ENCODE peak calls at places on chromosomes 11 and 22, in ten cellular contexts. W is esophagus squamous epithelium, C is HCT116, L is tibial nerve, G is esophagus muscularis mucosa, U is IMR-90, E is adrenal gland, J is body of pancreas, K is H1, D is thyroid gland. Q is an unnamed sample. For H3K27me3, the result is how much of the 10 kb centered on the place peaks cover.

GRCh38 chr11:46119352-46120216 is 1.7 kb downstream of the PHF21A start:
- DNase-seq in L (peak), E (peak), G (no peak), D (peak), W (no peak), J (peak), U (peak), K (no peak), C (no peak), Q (peak)

GRCh38 chr11:7154881-7155344 is 66.1 kb downstream of the RBMXL2 start:
- DNase-seq in G (no peak), K (no peak), L (no peak), C (no peak), J (no peak), D (no peak), U (no peak), W (no peak), E (no peak), Q (no peak)

GRCh38 chr22:23683545-23683944 is 7.3 kb upstream of the RGL4 start:
- DNase-seq in U (no peak), C (no peak), E (no peak), W (no peak), L (no peak), J (no peak), D (no peak), K (no peak), G (no peak), Q (no peak)

GRCh38 chr11:8787372-8787771 is 104.8 kb downstream of the RPL27A start:
- DNase-seq in L (no peak), D (peak), E (no peak), K (no peak), W (no peak), G (no peak), U (peak), J (peak), C (no peak), Q (no peak)

GRCh38 chr22:47236718-47237117 is 474.3 kb downstream of the TBC1D22A start:
- DNase-seq in K (no peak), D (no peak), E (no peak), L (no peak), W (no peak), U (no peak), J (no peak), C (no peak), G (no peak), Q (no peak)

GRCh38 chr11:119696378-119697157 is 32.4 kb downstream of the NECTIN1 start:
- DNase-seq in U (no peak), G (no peak), J (no peak), W (no peak), L (no peak), C (no peak), K (no peak), E (no peak), D (no peak), Q (peak)

GRCh38 chr11:108697872-108698473 is 33.1 kb downstream of the DDX10 start:
- DNase-seq in G (no peak), L (peak), E (peak), K (no peak), W (no peak), D (peak), J (peak), U (peak), C (peak), Q (peak)

GRCh38 chr11:62539238-62539925 is 7.2 kb downstream of the AHNAK start:
- DNase-seq in L (no peak), D (peak), U (peak), J (peak), C (no peak), W (no peak), K (no peak), E (peak), G (no peak), Q (no peak)

GRCh38 chr11:16195659-16196058 is 160.7 kb downstream of the SOX6 start:
- DNase-seq in C (no peak), W (no peak), D (no peak), U (peak), G (no peak), J (peak), E (no peak), L (no peak), K (no peak), Q (no peak)

GRCh38 chr11:99418927-99419707 is 398.4 kb downstream of the CNTN5 start:
- DNase-seq in E (no peak), J (no peak), W (no peak), G (no peak), U (no peak), C (no peak), D (no peak), L (no peak), K (no peak), Q (no peak)

GRCh38 chr11:1100417-1101245 is 26.0 kb downstream of the MUC2 start:
- DNase-seq in U (no peak), C (no peak), D (no peak), E (no peak), L (no peak), K (no peak), J (no peak), W (no peak), G (no peak), Q (no peak)

GRCh38 chr22:50564289-50564688 is 1.6 kb upstream of the SYCE3 start:
- DNase-seq in K (no peak), D (no peak), J (no peak), G (no peak), C (no peak), W (no peak), E (no peak), L (no peak), U (no peak), Q (no peak)
- H3K27me3 ChIP-seq in K (under half), D (under half), J (under half), G (under half), C (under half), W (under half), E (under half), L (under half), U (under half), Q (under half)

GRCh38 chr11:12376259-12376971 is 956 bp upstream of the PARVA start:
- DNase-seq in L (peak), U (peak), E (peak), K (no peak), W (no peak), C (no peak), D (peak), J (peak), G (peak), Q (no peak)

GRCh38 chr11:12381875-12382274 is 4.5 kb downstream of the PARVA start:
- DNase-seq in K (no peak), G (peak), W (no peak), E (no peak), C (no peak), D (no peak), U (no peak), L (no peak), J (no peak), Q (no peak)

GRCh38 chr11:12377106-12377823 is at the start of gene PARVA:
- DNase-seq in D (peak), C (peak), L (peak), E (peak), U (peak), K (peak), J (peak), G (peak), W (no peak), Q (peak)

GRCh38 chr11:12380565-12381325 is 3.4 kb downstream of the PARVA start:
- DNase-seq in C (no peak), K (no peak), W (no peak), L (no peak), J (no peak), E (no peak), U (no peak), G (peak), D (no peak), Q (no peak)

DNA sequence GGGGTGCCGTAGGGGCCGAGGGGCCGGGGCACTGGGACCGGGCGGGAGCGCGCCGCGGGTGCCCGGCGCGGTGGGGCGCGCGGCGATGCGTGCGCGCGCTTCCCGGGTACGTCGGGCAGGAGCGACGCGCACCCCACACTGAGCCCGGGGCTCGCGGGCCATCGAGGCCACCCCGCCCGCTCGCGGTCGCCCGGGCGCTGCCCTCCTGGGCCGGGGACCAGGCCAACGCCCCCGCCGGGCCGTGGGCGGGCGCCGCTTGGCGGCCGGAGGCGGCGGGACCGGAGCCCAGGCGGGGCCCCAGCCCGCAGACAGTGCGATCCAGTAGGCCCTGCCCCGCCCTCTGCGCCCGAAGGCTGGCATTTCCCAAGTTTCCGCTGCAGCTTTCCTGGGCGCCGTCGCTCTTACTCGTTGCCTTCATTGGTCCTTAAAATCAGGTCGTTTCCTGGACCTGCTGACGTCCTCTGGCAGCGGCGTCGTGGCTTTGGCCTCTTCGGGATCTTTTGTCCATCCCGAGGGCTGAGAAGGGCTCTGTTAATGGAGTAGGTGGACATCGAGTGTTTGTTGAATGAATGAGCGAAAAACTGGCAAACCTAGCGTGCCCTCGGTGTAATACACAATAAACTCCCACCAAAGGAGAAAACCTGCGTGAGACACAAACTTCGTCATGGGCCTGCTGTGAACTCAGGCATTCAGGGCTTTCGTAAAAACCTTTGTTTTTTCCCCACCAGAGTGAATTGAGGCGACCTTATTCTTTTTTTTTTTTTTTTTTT is 638 bp downstream of the PARVA start:
- DNase-seq in C (peak), U (peak), W (no peak), E (peak), D (peak), J (peak), K (peak), G (peak), L (peak), Q (peak)
- TF ChIP-seq POLR2A in C (peak), U (peak), W (no peak), E (peak), D (peak), J (no peak), K (peak), G (no peak), L (peak), Q (no peak)

GRCh38 chr11:117875397-117876048 is 935 bp downstream of the FXYD6 start:
- DNase-seq in D (no peak), J (peak), W (no peak), C (no peak), L (no peak), G (no peak), K (no peak), U (no peak), E (peak), Q (no peak)
- H3K27me3 ChIP-seq in D (under half), J (under half), W (under half), C (half or more), L (under half), G (under half), K (under half), U (half or more), E (under half), Q (under half)

GRCh38 chr22:20885557-20886323 is 26.9 kb downstream of the SNAP29 start:
- DNase-seq in C (peak), G (peak), J (peak), W (no peak), L (peak), E (peak), D (peak), K (peak), U (peak), Q (peak)
- TF ChIP-seq POLR2A in C (no peak), G (no peak), J (peak), W (peak), L (no peak), E (peak), D (no peak), K (no peak), U (no peak), Q (no peak)

DNA sequence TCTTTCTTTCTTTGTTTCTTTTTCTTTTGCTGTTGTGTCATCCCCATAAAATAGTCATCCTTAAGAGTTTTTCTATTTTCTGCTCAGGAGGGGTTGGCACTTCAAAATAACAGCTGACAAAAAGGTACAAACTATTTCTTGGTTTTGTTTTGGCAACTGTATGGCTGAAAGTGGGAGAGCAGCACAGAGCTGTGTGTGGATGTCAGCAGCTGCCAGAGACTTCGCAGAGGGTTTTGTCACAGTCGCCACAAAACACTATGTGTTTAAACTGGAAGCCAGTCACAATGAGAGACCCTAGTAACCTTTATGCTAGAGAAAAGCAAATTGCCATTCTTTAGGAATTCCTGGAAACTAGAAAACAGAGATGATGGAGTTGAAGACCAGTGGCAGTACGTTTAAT is 189.6 kb upstream of the CCDC90B start:
- DNase-seq in K (no peak), G (no peak), C (no peak), D (no peak), E (no peak), J (no peak), L (no peak), W (no peak), U (no peak), Q (no peak)
- H3K27me3 ChIP-seq in K (under half), G (under half), C (under half), D (under half), E (under half), J (under half), L (under half), W (under half), U (under half), Q (under half)

DNA sequence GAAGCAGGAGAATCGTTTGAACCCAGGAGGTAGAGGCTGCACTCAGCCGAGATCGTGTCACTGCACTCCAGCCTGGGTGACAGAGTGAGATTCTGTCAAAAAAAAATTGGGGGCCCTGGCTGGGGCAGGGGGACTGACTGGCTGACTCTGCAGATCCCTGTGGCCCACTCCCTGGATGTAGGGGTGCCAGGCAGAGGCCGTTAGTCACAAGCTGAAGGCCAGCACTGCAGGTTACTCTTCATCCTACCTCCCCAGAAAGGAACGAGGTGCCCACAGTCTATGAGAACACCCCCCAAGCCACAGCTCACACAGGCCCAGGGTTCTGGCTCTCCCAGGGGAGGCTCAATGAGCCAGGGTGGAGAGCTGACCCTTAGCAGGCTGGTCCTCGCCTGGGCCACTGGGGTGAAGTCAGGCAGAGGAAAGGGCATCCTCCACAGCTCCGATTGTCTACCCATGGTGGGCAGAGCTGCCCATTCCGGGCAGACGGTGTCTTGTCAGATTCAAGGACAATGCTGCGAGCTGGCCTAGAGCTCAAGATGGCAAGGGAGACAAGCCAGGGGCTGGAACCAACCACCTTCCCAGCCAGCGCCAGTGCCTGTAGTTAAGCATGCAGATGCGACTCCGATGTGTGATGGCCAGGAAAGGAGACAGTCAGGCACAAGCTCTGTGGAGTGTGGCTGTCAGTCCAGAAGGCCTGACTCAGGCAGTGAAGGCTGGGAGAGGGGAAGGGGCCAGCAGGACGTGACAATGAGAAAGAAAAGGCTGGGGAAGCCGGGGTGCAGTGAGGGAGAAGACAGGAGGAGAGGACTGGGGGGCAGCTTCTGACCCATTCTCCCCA is 12.4 kb downstream of the C11orf24 start:
- DNase-seq in G (no peak), W (no peak), C (no peak), D (no peak), U (no peak), K (no peak), E (no peak), J (no peak), L (no peak), Q (no peak)
- TF ChIP-seq POLR2A in G (no peak), W (no peak), C (no peak), D (no peak), U (no peak), K (no peak), E (no peak), J (no peak), L (no peak), Q (no peak)

GRCh38 chr22:27327497-27327896 is 474.1 kb downstream of the MN1 start:
- DNase-seq in E (no peak), J (no peak), L (no peak), G (peak), U (no peak), C (no peak), K (no peak), D (no peak), W (no peak), Q (no peak)
- H3K27me3 ChIP-seq in E (under half), J (under half), L (under half), G (under half), U (under half), C (half or more), K (under half), D (under half), W (under half), Q (under half)

GRCh38 chr11:116284930-116285329 is 487.9 kb downstream of the BUD13 start:
- DNase-seq in K (no peak), J (no peak), E (no peak), G (no peak), U (no peak), L (no peak), W (no peak), D (no peak), C (no peak), Q (no peak)
- TF ChIP-seq POLR2A in K (no peak), J (no peak), E (no peak), G (no peak), U (no peak), L (no peak), W (no peak), D (no peak), C (no peak), Q (no peak)

DNA sequence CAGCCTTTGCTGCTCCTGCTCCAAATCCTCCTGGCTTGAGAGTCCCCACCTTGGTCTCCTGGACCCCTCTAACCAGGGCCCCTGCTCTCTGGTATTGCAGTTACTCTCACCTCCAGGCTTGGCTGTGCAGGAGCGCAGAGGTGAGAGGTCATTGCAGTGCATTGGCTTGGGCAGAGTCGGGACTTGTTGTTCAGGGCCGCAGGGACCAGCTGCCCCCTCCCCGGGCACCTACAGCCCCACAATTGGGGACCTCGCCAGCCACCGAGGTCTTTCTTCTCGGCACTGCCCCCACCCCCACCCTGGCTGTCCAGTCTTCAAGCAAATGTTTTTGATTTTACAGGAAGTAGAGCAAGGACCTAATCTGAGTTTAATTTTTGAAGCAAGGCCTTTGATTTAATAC is 65.5 kb upstream of the FGF3 start:
- DNase-seq in W (no peak), J (no peak), D (no peak), G (no peak), K (no peak), L (no peak), U (no peak), E (no peak), C (no peak), Q (no peak)
- H3K27me3 ChIP-seq in W (under half), J (under half), D (under half), G (under half), K (under half), L (under half), U (under half), E (under half), C (under half), Q (under half)

GRCh38 chr22:31951201-31952093 is 7.1 kb downstream of the YWHAH start:
- DNase-seq in G (no peak), U (no peak), K (no peak), D (no peak), C (no peak), L (no peak), J (no peak), W (no peak), E (no peak), Q (no peak)
- TF ChIP-seq POLR2A in G (no peak), U (no peak), K (peak), D (no peak), C (no peak), L (no peak), J (no peak), W (no peak), E (no peak), Q (no peak)

Q was measured in prostate gland.